ENCODE peak calls at places on chromosomes 7 and 10, in five cellular contexts. W, D, H, J and U are unnamed samples. For H3K4me1 and H3K27me3, the result is how much of the 10 kb centered on the place peaks cover.

GRCh38 chr10:94673614-94674321 is 9.8 kb upstream of the CYP2C18 start:
- DNase-seq in W (no peak), D (peak), H (no peak), J (no peak), U (no peak)

GRCh38 chr7:28298870-28299484 is 113.3 kb upstream of the CREB5 start:
- DNase-seq in W (peak), D (peak), H (no peak), J (no peak), U (peak)

GRCh38 chr7:147276783-147277370 is 1160.3 kb downstream of the CNTNAP2 start:
- DNase-seq in W (no peak), D (no peak), H (no peak), J (no peak), U (no peak)

GRCh38 chr10:98006266-98006665 is 24.2 kb downstream of the CRTAC1 start:
- DNase-seq in W (no peak), D (no peak), H (no peak), J (no peak), U (no peak)

GRCh38 chr7:157253850-157254249 is 83.0 kb upstream of the DNAJB6 start:
- DNase-seq in W (no peak), D (no peak), H (no peak), J (peak), U (no peak)

GRCh38 chr7:27992755-27993478 is 187.7 kb downstream of the JAZF1 start:
- DNase-seq in W (no peak), D (no peak), H (no peak), J (no peak), U (no peak)

GRCh38 chr10:78382776-78383175 is 349.1 kb downstream of the RPS24 start:
- DNase-seq in W (no peak), D (no peak), H (no peak), J (no peak), U (no peak)

GRCh38 chr7:36653011-36653670 is 71.2 kb downstream of the AOAH start:
- DNase-seq in W (peak), D (peak), H (no peak), J (no peak), U (no peak)

GRCh38 chr7:152424348-152425108 is 11.3 kb downstream of the KMT2C start:
- DNase-seq in W (peak), D (peak), H (no peak), J (no peak), U (no peak)

GRCh38 chr7:116521046-116521664 is 3.7 kb upstream of the CAV1 start:
- DNase-seq in W (peak), D (peak), H (no peak), J (no peak), U (no peak)

GRCh38 chr7:47307311-47307710 is 274.6 kb downstream of the TNS3 start:
- DNase-seq in W (peak), D (no peak), H (no peak), J (no peak), U (no peak)

GRCh38 chr7:1979591-1980560 is 252.9 kb downstream of the MAD1L1 start:
- DNase-seq in W (no peak), D (no peak), H (peak), J (no peak), U (no peak)

GRCh38 chr10:112185959-112186358 is 2.4 kb upstream of the GPAM start:
- DNase-seq in W (no peak), D (peak), H (no peak), J (no peak), U (no peak)

GRCh38 chr10:33901166-33901565 is 566.7 kb upstream of the NRP1 start:
- DNase-seq in W (peak), D (peak), H (no peak), J (no peak), U (no peak)

GRCh38 chr10:128286413-128287097 is 160.3 kb upstream of the MKI67 start:
- DNase-seq in W (no peak), D (no peak), H (no peak), J (no peak), U (no peak)

GRCh38 chr7:86598311-86598710 is 45.4 kb upstream of the GRM3 start:
- DNase-seq in W (no peak), D (no peak), H (no peak), J (no peak), U (peak)

GRCh38 chr10:108375691-108376090 is 1211.2 kb upstream of the SORCS1 start:
- DNase-seq in W (peak), D (peak), H (no peak), J (no peak), U (no peak)

GRCh38 chr7:7496326-7496725 is 39.3 kb downstream of the COL28A1 start:
- DNase-seq in W (peak), D (no peak), H (no peak), J (no peak), U (no peak)

DNA sequence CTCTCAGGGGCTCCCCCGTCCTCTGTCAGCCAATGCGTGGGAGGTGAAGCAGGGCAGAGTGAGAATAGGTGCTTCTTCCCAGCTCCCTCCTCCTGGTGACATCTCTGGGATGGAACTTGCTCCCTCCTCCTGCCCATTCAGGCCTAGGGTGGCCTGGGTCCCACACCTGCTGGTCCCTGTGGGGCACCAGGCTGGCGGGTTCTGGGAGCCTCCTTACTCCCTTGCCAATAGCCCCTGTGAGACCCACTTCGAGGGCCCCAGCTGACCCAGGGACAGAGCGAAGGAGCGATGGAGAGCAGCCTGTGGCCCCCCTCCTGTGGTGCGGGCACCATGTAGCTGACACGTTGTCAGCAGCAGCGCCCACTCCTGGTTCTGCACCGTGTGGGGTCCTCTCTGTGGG is 512.6 kb downstream of the GLRX3 start:
- DNase-seq in W (no peak), D (no peak), H (no peak), J (no peak), U (no peak)
- H3K4me1 ChIP-seq in W (under half), D (under half), H (under half), J (under half), U (under half)

DNA sequence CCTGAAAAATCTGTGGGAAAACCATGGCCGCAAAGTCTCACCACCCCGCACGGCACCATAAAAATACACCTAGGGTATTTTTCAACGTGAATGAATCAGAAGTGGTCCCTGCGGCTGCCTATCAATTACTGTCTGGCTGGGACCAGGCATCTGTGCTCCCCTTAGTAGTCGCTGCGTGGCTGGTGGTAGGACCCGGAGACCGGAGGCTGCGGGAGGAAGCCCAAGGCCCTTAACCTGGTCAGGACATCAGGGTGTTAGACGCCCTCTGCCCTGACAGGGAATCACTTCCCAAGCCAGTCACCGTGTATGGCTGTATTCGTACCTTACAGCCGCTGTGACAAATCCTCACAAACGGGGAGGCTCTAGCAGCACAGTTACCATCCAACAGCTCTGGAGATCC is 141.5 kb upstream of the PPP2R2D start:
- DNase-seq in W (no peak), D (no peak), H (no peak), J (no peak), U (no peak)
- H3K27me3 ChIP-seq in W (under half), D (under half), H (under half), J (under half), U (under half)

GRCh38 chr7:26198781-26199169 is 1.8 kb downstream of the HNRNPA2B1 start:
- DNase-seq in W (no peak), D (no peak), H (no peak), J (no peak), U (no peak)
- H3K4me1 ChIP-seq in W (under half), D (under half), H (under half), J (half or more), U (under half)

DNA sequence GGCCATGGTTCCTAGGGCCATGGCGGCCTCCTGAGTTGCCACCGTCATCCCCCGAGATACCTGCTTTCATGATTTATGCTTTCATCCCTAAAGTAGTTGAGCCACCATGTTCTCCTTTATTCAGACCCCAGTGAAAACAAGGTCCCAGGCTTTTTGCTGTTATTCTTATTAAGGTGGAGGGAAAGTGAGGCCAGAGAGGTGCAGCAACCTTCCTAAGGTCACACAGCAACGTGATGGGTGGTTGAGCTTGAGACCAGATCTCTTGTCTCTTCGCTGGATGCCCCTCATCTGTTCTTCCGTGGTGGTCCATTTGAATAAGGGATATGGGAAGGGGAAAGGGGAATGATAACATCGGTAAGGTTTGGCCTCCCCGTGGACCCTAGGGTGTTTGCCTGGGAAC is 142.2 kb downstream of the C10orf105 start:
- DNase-seq in W (no peak), D (no peak), H (no peak), J (no peak), U (no peak)
- H3K27me3 ChIP-seq in W (under half), D (under half), H (under half), J (under half), U (under half)

GRCh38 chr10:4677296-4678021 is 148.5 kb upstream of the AKR1E2 start:
- DNase-seq in W (peak), D (peak), H (no peak), J (no peak), U (no peak)

GRCh38 chr10:4678951-4679671 is 146.9 kb upstream of the AKR1E2 start:
- DNase-seq in W (no peak), D (no peak), H (no peak), J (no peak), U (no peak)

GRCh38 chr10:4678023-4678950 is 147.7 kb upstream of the AKR1E2 start:
- DNase-seq in W (peak), D (peak), H (no peak), J (no peak), U (no peak)

GRCh38 chr10:4673279-4674040 is 152.5 kb upstream of the AKR1E2 start:
- DNase-seq in W (peak), D (no peak), H (no peak), J (no peak), U (no peak)

GRCh38 chr10:4676566-4676965 is 149.4 kb upstream of the AKR1E2 start:
- DNase-seq in W (no peak), D (no peak), H (no peak), J (no peak), U (no peak)
- H3K4me1 ChIP-seq in W (under half), D (under half), H (under half), J (under half), U (under half)

DNA sequence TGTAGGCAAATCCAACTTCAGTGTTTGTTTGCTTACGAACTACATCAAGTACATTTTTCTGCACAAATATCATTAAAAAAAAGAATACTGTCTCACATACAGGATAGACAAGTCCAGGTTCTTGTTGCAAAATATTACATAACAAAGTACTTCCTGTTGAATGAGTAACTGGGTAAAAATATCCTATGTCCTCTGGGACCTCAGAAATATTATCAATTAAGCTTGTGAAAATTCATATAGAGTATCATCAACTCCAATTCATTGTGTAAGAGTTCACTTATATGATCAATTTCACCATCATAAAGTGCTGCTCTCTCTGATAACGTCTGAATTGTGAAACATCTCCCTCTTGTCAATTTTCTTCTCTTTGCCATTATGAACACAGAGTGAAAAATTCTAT is 22.6 kb downstream of the HERC4 start:
- DNase-seq in W (peak), D (peak), H (no peak), J (no peak), U (no peak)
- H3K27me3 ChIP-seq in W (under half), D (under half), H (under half), J (under half), U (under half)